ENCODE peak calls at places on chromosomes 16 and 17, in four cellular contexts. W is psoas muscle, E is mesenchymal stem cell, V is body of pancreas. L is an unnamed sample.

GRCh38 chr17:6496636-6497441 is 52.6 kb downstream of the PIMREG start:
- DNase-seq in V (no peak), E (no peak), W (peak; percentile 15), L (no peak)

GRCh38 chr16:65218348-65218747 is 96.5 kb upstream of the CDH11 start:
- DNase-seq in V (no peak), E (no peak), W (no peak), L (no peak)

GRCh38 chr16:1019234-1019933 is 37.8 kb downstream of the SOX8 start:
- DNase-seq in W (no peak), E (no peak), V (peak; percentile 60), L (peak; percentile 93)

GRCh38 chr16:78275420-78275819 is 176.0 kb downstream of the WWOX start:
- DNase-seq in W (no peak), V (no peak), E (no peak), L (no peak)

GRCh38 chr16:56349711-56350161 is 75.6 kb downstream of the AMFR start:
- DNase-seq in W (peak; percentile 41), E (no peak), V (no peak), L (no peak)

GRCh38 chr16:75282811-75283281 is 31.4 kb upstream of the BCAR1 start:
- DNase-seq in E (no peak), W (no peak), V (no peak), L (no peak)

GRCh38 chr17:13350466-13350865 is 251.3 kb downstream of the HS3ST3A1 start:
- DNase-seq in E (no peak), V (no peak), W (no peak), L (no peak)

GRCh38 chr17:68972119-68972704 is 17.0 kb upstream of the ABCA8 start:
- DNase-seq in V (no peak), E (peak; percentile 41), W (no peak), L (peak; percentile 82)

GRCh38 chr16:6019490-6019991 is 921.9 kb upstream of the EEF2KMT start:
- DNase-seq in W (no peak), V (no peak), E (no peak), L (no peak)

GRCh38 chr16:65312795-65313194 is 190.9 kb upstream of the CDH11 start:
- DNase-seq in W (no peak), V (no peak), E (peak; percentile 15), L (peak; percentile 67)

GRCh38 chr17:78883090-78883532 is 19.9 kb downstream of the CEP295NL start:
- DNase-seq in W (peak; percentile 89), E (peak; percentile 88), V (peak; percentile 71), L (peak; percentile 87)

GRCh38 chr17:64152428-64153125 is 22.6 kb upstream of the ERN1 start:
- DNase-seq in E (no peak), V (no peak), W (no peak), L (no peak)

DNA sequence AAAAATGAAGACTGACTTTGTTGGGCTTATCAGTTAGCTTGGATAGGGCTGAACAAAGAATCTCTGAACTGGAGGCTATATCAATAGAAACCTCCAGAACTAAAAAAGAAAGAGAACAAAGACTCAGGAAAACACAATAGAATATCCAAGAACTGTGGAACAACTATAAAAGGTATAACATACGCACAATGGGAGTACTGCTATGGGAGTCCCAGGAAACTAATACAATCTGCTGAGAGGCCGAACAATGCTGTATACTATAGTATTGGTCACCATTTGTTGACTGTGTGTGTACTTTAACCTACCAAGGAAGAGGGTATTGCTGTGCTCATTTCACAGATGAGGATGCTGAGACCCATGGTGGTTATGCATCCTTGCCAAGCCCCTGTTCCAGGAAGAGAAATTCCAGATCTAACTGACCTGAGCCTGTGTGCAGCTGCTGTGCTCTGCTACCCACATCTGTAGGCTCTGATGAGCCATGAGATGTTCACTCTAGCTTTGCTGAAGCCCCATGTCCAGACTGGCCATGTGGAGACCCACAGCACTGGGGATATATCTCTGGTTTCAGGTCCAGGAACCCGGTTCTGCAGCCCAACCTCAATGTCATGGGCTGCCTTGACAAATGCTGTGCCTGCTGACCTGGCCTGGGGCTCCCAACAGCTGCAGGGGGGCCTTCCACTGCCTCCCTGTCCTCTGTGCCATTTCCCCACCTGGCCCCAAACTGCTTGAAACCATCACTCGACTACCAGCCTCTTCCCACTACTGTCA is 254.3 kb upstream of the TNRC6C start:
- DNase-seq in V (no peak), W (no peak), E (peak; percentile 1), L (no peak)
- H3K9me3 ChIP-seq in V (no peaks in the 10 kb centered on the region), W (peaks cover 21% of the 10 kb centered on the region), E (peaks cover 57% of the 10 kb centered on the region), L (peaks cover 63% of the 10 kb centered on the region)

DNA sequence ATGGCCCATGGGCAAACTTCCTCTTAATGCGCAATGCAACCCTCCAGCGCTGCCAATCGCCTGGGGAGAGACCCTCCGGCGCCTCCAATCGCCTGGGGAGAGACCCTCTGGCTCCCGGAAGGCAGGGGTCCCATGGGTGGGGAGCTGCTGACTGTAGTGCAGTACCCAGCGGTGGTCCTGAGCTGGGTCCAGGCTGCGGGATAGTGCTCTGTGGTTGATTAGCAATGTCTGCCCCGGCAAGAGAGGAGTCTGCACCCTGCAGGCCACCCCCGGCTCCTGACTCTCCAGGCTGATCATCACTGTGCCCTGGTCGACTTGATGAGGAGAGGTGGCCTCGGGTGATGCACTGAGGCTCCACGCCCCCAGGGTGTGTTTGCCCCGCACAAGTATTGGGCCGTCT is 44.6 kb upstream of the ZNF469 start:
- DNase-seq in V (no peak), W (peak; percentile 18), E (no peak), L (no peak)
- H3K9me3 ChIP-seq in V (no peaks in the 10 kb centered on the region), W (no peaks in the 10 kb centered on the region), E (peaks cover 7% of the 10 kb centered on the region), L (peaks cover 3% of the 10 kb centered on the region)

GRCh38 chr16:35689764-35690163 is 2230.4 kb downstream of the TP53TG3F start:
- DNase-seq in E (no peak), V (no peak), W (no peak), L (no peak)

GRCh38 chr16:35687781-35688180 is 2228.4 kb downstream of the TP53TG3F start:
- DNase-seq in E (no peak), W (no peak), V (no peak), L (no peak)

GRCh38 chr16:35692824-35693223 is 2233.4 kb downstream of the TP53TG3F start:
- DNase-seq in V (no peak), E (no peak), W (no peak), L (no peak)

GRCh38 chr16:35691057-35691456 is 2231.6 kb downstream of the TP53TG3F start:
- DNase-seq in W (no peak), V (no peak), E (no peak), L (no peak)

DNA sequence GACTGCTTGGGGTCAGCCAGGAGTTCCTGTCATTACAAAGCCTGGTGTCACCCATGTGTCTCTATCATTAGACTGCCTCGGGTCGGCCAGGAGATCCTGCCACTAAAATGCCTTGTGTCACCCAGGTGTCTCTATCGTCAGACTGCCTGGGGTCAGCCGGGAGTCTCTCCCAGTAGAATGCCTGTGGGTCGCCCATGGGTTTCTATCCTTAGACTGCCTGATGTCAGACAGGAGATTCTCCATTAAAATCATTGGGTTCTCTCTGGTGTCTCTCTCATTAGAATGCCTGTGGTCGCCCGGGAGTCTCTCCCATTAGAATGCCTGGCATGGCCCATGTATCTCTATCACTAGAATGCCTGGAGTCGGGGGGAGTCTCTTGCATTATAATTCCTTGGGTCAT is 2231.0 kb downstream of the TP53TG3F start:
- DNase-seq in W (no peak), V (no peak), E (no peak), L (no peak)
- H3K9me3 ChIP-seq in W (peaks cover 3% of the 10 kb centered on the region), V (no peaks in the 10 kb centered on the region), E (peaks cover 2% of the 10 kb centered on the region), L (peaks cover 1% of the 10 kb centered on the region)

GRCh38 chr16:59342669-59343068 is 608.6 kb upstream of the GOT2 start:
- DNase-seq in E (peak; percentile 2), V (no peak), W (no peak), L (no peak)
- H3K9me3 ChIP-seq in E (no peaks in the 10 kb centered on the region), V (no peaks in the 10 kb centered on the region), W (no peaks in the 10 kb centered on the region), L (no peaks in the 10 kb centered on the region)

GRCh38 chr16:15644306-15644961 is 1.5 kb upstream of the MARF1 start:
- DNase-seq in W (no peak), E (peak; percentile 36), V (no peak), L (peak; percentile 39)

GRCh38 chr16:15640966-15641365 is 2.0 kb downstream of the MARF1 start:
- DNase-seq in E (no peak), V (no peak), W (no peak), L (no peak)

GRCh38 chr16:15642557-15643452 is at the start of gene MARF1:
- DNase-seq in V (peak; percentile 99), E (peak; percentile 95), W (peak; percentile 100), L (peak; percentile 99)

GRCh38 chr16:15641753-15642556 is 999 bp downstream of the MARF1 start:
- DNase-seq in V (no peak), E (peak; percentile 13), W (no peak), L (no peak)

GRCh38 chr16:15643453-15644305 is 725 bp upstream of the MARF1 start:
- DNase-seq in W (no peak), E (peak; percentile 78), V (peak; percentile 30), L (peak; percentile 88)
- H3K9me3 ChIP-seq in W (no peaks in the 10 kb centered on the region), E (no peaks in the 10 kb centered on the region), V (no peaks in the 10 kb centered on the region), L (no peaks in the 10 kb centered on the region)

DNA sequence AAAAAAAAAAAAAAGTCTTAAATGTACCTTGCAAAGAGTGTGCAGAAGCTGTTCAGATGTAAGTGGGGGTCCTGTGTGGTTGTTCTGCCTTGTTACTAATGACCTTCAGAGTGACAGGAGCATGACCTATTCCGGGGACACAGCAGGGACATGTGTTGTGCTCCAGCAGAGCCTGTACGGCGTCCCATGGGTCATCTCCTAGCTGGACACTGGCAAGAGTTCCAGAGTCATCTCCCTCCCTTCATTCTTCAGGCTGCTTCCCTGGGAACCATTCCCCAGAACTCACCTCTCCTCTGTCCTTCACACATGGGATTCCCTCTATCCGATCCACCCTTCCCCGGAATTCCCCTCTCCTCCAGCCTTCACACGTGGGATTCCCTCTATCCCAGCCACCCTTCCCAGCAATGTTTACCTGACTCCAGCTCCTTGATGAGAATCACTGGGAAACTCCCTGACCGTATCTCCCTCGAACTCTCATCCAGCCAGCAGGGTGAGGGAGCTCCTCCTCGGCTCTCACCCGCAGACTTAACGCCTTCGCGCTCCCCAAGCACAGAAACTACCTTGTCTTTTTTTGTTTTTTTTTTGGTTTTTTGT is 85.8 kb downstream of the MRM3 start:
- DNase-seq in W (no peak), V (no peak), E (peak; percentile 67), L (no peak)
- H3K9me3 ChIP-seq in W (no peaks in the 10 kb centered on the region), V (no peaks in the 10 kb centered on the region), E (no peaks in the 10 kb centered on the region), L (no peaks in the 10 kb centered on the region)

GRCh38 chr16:20789130-20789529 is 17.1 kb downstream of the ERI2 start:
- DNase-seq in E (no peak), W (no peak), V (no peak), L (no peak)

GRCh38 chr16:20781697-20782096 is 17.9 kb downstream of the ACSM3 start:
- DNase-seq in W (no peak), V (no peak), E (no peak), L (no peak)

DNA sequence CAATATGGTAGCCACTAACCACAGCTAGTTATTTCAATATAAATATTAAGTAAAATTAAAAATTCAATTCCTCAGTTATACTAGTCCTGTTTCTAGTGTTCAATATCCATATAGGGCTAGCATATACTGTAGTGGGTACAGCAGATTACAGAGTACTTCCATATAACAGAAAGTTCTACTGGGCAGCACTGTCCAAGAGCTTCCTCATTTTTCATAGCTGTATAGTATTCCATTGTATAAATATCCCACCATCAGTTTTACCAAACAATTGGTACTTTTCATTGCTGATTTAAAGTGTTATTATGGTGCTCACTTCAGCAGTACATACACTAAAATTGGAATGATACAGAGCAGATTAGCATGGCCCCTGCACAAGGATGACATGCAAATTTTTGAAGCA is 20.4 kb downstream of the ACSM3 start:
- DNase-seq in V (no peak), W (no peak), E (no peak), L (no peak)
- H3K9me3 ChIP-seq in V (no peaks in the 10 kb centered on the region), W (no peaks in the 10 kb centered on the region), E (no peaks in the 10 kb centered on the region), L (no peaks in the 10 kb centered on the region)

GRCh38 chr16:35452471-35452870 is 1993.1 kb downstream of the TP53TG3F start:
- DNase-seq in V (no peak), E (no peak), W (no peak), L (no peak)

GRCh38 chr16:35447010-35447558 is 1987.7 kb downstream of the TP53TG3F start:
- DNase-seq in E (no peak), V (no peak), W (no peak), L (no peak)

GRCh38 chr16:35449663-35450062 is 1990.3 kb downstream of the TP53TG3F start:
- DNase-seq in W (no peak), V (no peak), E (no peak), L (no peak)

GRCh38 chr16:35450648-35451047 is 1991.2 kb downstream of the TP53TG3F start:
- DNase-seq in W (no peak), E (no peak), V (no peak), L (no peak)
- H3K9me3 ChIP-seq in W (peaks cover 24% of the 10 kb centered on the region), E (peaks cover 70% of the 10 kb centered on the region), V (no peaks in the 10 kb centered on the region), L (peaks cover 51% of the 10 kb centered on the region)

L was measured in adipocyte.